ENCODE peak calls at places on chromosomes 11 and 22, in ten cellular contexts. K, J, W, B, T, R, Q, H, L and D are unnamed samples.

GRCh38 chr11:68331338-68331947 is 19.1 kb downstream of the LRP5 start:
- DNase-seq in K (no peak), J (no peak), W (no peak), B (no peak), T (no peak), R (no peak), Q (no peak), H (peak; percentile 64), L (no peak), D (no peak)

GRCh38 chr22:19875531-19876313 is 21.0 kb upstream of the GNB1L start:
- DNase-seq in K (peak; percentile 12), J (peak; percentile 1), W (no peak), B (peak; percentile 34), T (no peak), R (no peak), Q (no peak), H (no peak), L (peak; percentile 21), D (no peak)

GRCh38 chr11:132895340-132895739 is 637.0 kb downstream of the OPCML start:
- DNase-seq in K (no peak), J (no peak), W (no peak), B (peak; percentile 95), T (no peak), R (no peak), Q (no peak), H (no peak), L (no peak), D (no peak)

GRCh38 chr11:130407978-130408377 is 20.4 kb downstream of the ADAMTS8 start:
- DNase-seq in K (no peak), J (no peak), W (no peak), B (peak; percentile 34), T (no peak), R (peak; percentile 59), Q (no peak), H (no peak), L (peak; percentile 87), D (no peak)

GRCh38 chr22:19129871-19130270 is 1.2 kb upstream of the TSSK2 start:
- DNase-seq in K (no peak), J (no peak), W (no peak), B (no peak), T (no peak), R (no peak), Q (no peak), H (no peak), L (no peak), D (no peak)

GRCh38 chr11:41446566-41446965 is 12.9 kb downstream of the LRRC4C start:
- DNase-seq in K (no peak), J (no peak), W (no peak), B (no peak), T (no peak), R (no peak), Q (no peak), H (no peak), L (no peak), D (no peak)

GRCh38 chr11:33463059-33463458 is 205.9 kb downstream of the HIPK3 start:
- DNase-seq in K (no peak), J (no peak), W (no peak), B (peak; percentile 25), T (no peak), R (no peak), Q (no peak), H (no peak), L (no peak), D (no peak)

GRCh38 chr22:41479671-41480396 is 10.9 kb downstream of the ACO2 start:
- DNase-seq in K (no peak), J (peak; percentile 93), W (no peak), B (peak; percentile 88), T (no peak), R (no peak), Q (peak; percentile 12), H (no peak), L (no peak), D (no peak)

GRCh38 chr11:110505514-110506284 is 76.0 kb downstream of the FDX1 start:
- DNase-seq in K (no peak), J (no peak), W (no peak), B (no peak), T (no peak), R (no peak), Q (no peak), H (no peak), L (no peak), D (no peak)

GRCh38 chr22:40094449-40094848 is 83.3 kb upstream of the TNRC6B start:
- DNase-seq in K (no peak), J (no peak), W (no peak), B (peak; percentile 20), T (no peak), R (no peak), Q (no peak), H (no peak), L (no peak), D (peak; percentile 44)

GRCh38 chr11:78929092-78929905 is 354.6 kb upstream of the NARS2 start:
- DNase-seq in K (no peak), J (peak; percentile 94), W (no peak), B (no peak), T (no peak), R (no peak), Q (no peak), H (no peak), L (no peak), D (no peak)

GRCh38 chr11:71481101-71481960 is 28.3 kb downstream of the NADSYN1 start:
- DNase-seq in K (no peak), J (no peak), W (no peak), B (no peak), T (peak; percentile 10), R (no peak), Q (no peak), H (no peak), L (no peak), D (no peak)

GRCh38 chr11:60343094-60343704 is 16.1 kb downstream of the MS4A6E start:
- DNase-seq in K (no peak), J (peak; percentile 11), W (no peak), B (peak; percentile 8), T (peak; percentile 23), R (no peak), Q (no peak), H (peak; percentile 25), L (no peak), D (no peak)

GRCh38 chr11:1130276-1131032 is 27.3 kb upstream of the MUC5AC start:
- DNase-seq in K (no peak), J (no peak), W (no peak), B (no peak), T (no peak), R (no peak), Q (no peak), H (no peak), L (peak; percentile 19), D (peak; percentile 20)

GRCh38 chr11:121422675-121423074 is 29.4 kb upstream of the SORL1 start:
- DNase-seq in K (no peak), J (no peak), W (no peak), B (no peak), T (no peak), R (no peak), Q (no peak), H (no peak), L (no peak), D (no peak)
- TF ChIP-seq CTCF in K (no peak), J (no peak), W (no peak), B (no peak), T (no peak), R (no peak), Q (no peak), H (no peak), L (no peak), D (no peak)

DNA sequence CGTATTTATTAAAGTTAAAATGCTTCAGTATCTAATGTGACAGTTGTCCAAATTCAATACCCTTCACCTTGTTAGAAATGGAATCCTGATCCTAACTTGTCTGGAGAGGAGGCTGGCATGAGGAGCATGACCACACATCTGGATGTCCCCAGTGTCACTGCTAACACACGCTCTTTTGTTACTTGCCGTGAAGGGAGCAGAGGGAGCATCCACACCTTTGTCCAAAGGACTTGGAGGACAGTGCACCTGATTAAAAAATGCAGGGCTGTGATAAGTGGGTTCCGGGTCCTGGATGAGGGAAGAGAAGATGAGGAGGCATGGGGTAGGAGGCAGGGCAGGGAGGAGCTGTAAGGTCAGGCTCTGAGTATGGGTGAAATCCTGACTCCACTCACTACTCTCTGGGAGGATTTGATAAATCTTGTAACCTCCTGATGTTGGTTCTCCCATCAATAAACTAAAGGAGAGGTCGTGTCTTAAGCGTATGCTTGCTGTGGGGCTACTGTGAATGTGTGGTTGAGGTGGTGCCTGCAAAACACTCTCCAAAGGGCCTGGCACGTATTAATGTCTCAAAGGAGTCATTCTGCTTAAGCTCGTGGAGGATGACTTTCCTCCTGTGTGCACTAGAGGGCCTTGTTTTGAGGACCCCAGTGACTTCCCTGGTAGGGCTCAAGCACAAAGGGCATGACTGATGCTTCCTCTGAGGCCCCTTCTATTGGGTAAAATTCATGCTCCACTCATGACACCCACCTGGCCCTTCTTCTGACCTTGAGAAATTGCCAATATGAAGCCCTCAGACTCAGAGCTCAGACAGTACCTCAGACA is 16.8 kb upstream of the IGLL5 start:
- DNase-seq in K (no peak), J (peak; percentile 42), W (no peak), B (peak; percentile 23), T (no peak), R (no peak), Q (no peak), H (no peak), L (no peak), D (no peak)
- TF ChIP-seq CTCF in K (no peak), J (peak; percentile 41), W (peak; percentile 28), B (peak; percentile 41), T (no peak), R (no peak), Q (peak; percentile 30), H (no peak), L (no peak), D (peak; percentile 33)

DNA sequence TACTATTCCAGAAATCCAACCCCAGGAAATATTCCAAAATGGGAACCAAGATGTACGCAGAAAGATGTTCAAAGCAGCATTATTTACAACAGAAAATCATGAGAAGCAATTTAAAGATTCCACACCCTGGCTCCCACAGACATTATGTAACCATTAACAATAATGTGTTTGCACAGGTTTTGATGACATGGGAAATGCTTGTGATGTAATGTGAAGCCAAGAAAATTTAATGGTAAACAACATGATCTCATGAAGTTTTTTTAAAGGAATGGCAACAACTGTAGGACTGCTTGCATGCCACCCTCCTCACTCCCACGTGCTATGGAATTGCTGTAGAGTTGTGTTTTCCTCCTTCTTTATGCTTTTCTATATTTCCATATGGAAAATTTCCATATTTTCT is 20.7 kb downstream of the LRFN4 start:
- DNase-seq in K (no peak), J (no peak), W (no peak), B (peak; percentile 78), T (no peak), R (no peak), Q (no peak), H (no peak), L (no peak), D (no peak)
- TF ChIP-seq CTCF in K (no peak), J (no peak), W (no peak), B (no peak), T (no peak), R (no peak), Q (no peak), H (no peak), L (no peak), D (no peak)

DNA sequence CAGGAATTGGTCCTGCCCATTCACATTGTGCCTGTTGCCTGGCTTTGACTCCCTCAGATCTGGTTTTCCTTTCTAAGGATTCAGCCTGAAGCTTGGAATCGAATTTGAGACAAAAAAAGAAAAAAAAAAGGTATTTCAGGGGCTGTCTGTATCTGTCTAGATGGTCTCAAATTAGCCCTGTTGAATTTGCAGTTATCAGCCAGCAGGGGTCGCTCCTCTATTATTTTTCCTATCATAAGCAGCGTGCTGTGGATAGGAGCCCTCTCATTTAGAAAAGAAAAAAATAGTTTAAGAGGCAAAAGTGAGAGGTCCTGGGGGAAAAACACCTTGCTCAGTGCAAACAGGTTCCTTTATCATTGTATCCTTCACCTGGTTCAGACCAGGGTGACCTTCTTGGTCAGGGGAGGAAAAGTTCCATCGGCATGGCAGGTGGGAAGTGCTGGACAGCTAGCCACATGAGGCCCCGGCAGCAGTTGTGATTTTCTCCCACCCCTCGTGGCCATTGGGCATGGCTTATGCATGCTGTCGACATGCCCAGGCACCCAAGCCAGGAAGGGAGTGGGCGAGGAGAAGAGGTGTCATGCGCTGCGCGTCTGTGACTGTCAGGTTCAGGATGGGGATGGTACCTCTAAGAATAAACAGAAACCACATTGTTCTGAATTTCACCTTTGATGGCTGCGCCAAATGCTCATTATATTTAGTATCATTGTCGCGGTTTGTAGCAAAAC is 13.1 kb downstream of the OR5AK2 start:
- DNase-seq in K (no peak), J (no peak), W (no peak), B (peak; percentile 12), T (no peak), R (no peak), Q (no peak), H (no peak), L (no peak), D (no peak)
- TF ChIP-seq CTCF in K (no peak), J (peak; percentile 48), W (peak; percentile 58), B (peak; percentile 41), T (no peak), R (no peak), Q (peak; percentile 52), H (no peak), L (no peak), D (no peak)